ENCODE peak calls at places on chromosomes 7 and 10, in ten cellular contexts. One of them, this sample, is unnamed.

GRCh38 chr7:12786494-12786893 is 99.1 kb downstream of the ARL4A start:
- DNase-seq in glutamatergic neuron: no peak
- DNase-seq in epithelial cell of proximal tubule: no peak
- DNase-seq in SJSA1: no peak
- DNase-seq in GM03348: no peak
- DNase-seq in NCI-H2029: no peak
- DNase-seq in heart right ventricle: no peak
- DNase-seq in NCI-H1092: no peak
- DNase-seq in Caki2: no peak
- DNase-seq in iris pigment epithelial cell: no peak
- DNase-seq in this sample: no peak

GRCh38 chr7:15015545-15016314 is 113.2 kb upstream of the DGKB start:
- DNase-seq in GM03348: peak; percentile 64
- DNase-seq in Caki2: peak; percentile 75
- DNase-seq in SJSA1: no peak
- DNase-seq in NCI-H2029: peak; percentile 93
- DNase-seq in iris pigment epithelial cell: peak; percentile 61
- DNase-seq in heart right ventricle: peak; percentile 8
- DNase-seq in glutamatergic neuron: no peak
- DNase-seq in NCI-H1092: peak; percentile 90
- DNase-seq in epithelial cell of proximal tubule: peak; percentile 73
- DNase-seq in this sample: no peak

GRCh38 chr7:36820527-36821170 is 96.4 kb upstream of the AOAH start:
- DNase-seq in glutamatergic neuron: no peak
- DNase-seq in heart right ventricle: no peak
- DNase-seq in iris pigment epithelial cell: peak; percentile 20
- DNase-seq in NCI-H2029: no peak
- DNase-seq in GM03348: no peak
- DNase-seq in Caki2: no peak
- DNase-seq in NCI-H1092: no peak
- DNase-seq in epithelial cell of proximal tubule: peak; percentile 29
- DNase-seq in SJSA1: no peak
- DNase-seq in this sample: no peak

GRCh38 chr7:157412021-157412443 is 75.2 kb downstream of the DNAJB6 start:
- DNase-seq in iris pigment epithelial cell: peak; percentile 91
- DNase-seq in NCI-H1092: no peak
- DNase-seq in Caki2: peak; percentile 21
- DNase-seq in glutamatergic neuron: no peak
- DNase-seq in epithelial cell of proximal tubule: no peak
- DNase-seq in GM03348: peak; percentile 78
- DNase-seq in heart right ventricle: no peak
- DNase-seq in NCI-H2029: no peak
- DNase-seq in SJSA1: peak; percentile 72
- DNase-seq in this sample: peak; percentile 29

GRCh38 chr10:97798958-97799565 is 27.3 kb upstream of the SFRP5 start:
- DNase-seq in NCI-H2029: no peak
- DNase-seq in Caki2: no peak
- DNase-seq in NCI-H1092: no peak
- DNase-seq in GM03348: no peak
- DNase-seq in heart right ventricle: no peak
- DNase-seq in iris pigment epithelial cell: no peak
- DNase-seq in epithelial cell of proximal tubule: no peak
- DNase-seq in glutamatergic neuron: no peak
- DNase-seq in SJSA1: no peak
- DNase-seq in this sample: no peak

GRCh38 chr7:84088669-84089278 is 105.8 kb downstream of the SEMA3A start:
- DNase-seq in heart right ventricle: no peak
- DNase-seq in epithelial cell of proximal tubule: no peak
- DNase-seq in Caki2: no peak
- DNase-seq in NCI-H1092: no peak
- DNase-seq in NCI-H2029: no peak
- DNase-seq in SJSA1: no peak
- DNase-seq in glutamatergic neuron: no peak
- DNase-seq in GM03348: no peak
- DNase-seq in iris pigment epithelial cell: peak; percentile 33
- DNase-seq in this sample: no peak

GRCh38 chr10:119524720-119525070 is 17.8 kb downstream of the RGS10 start:
- DNase-seq in Caki2: no peak
- DNase-seq in SJSA1: no peak
- DNase-seq in NCI-H2029: no peak
- DNase-seq in glutamatergic neuron: no peak
- DNase-seq in epithelial cell of proximal tubule: no peak
- DNase-seq in heart right ventricle: no peak
- DNase-seq in iris pigment epithelial cell: no peak
- DNase-seq in GM03348: no peak
- DNase-seq in NCI-H1092: no peak
- DNase-seq in this sample: no peak

GRCh38 chr7:105016083-105017075 is 2.4 kb downstream of the KMT2E start:
- DNase-seq in epithelial cell of proximal tubule: no peak
- DNase-seq in NCI-H1092: no peak
- DNase-seq in Caki2: no peak
- DNase-seq in GM03348: no peak
- DNase-seq in NCI-H2029: no peak
- DNase-seq in iris pigment epithelial cell: peak; percentile 74
- DNase-seq in glutamatergic neuron: no peak
- DNase-seq in SJSA1: no peak
- DNase-seq in heart right ventricle: no peak
- DNase-seq in this sample: no peak

GRCh38 chr10:7666253-7667023 is at the start of gene ITIH5:
- DNase-seq in NCI-H1092: no peak
- DNase-seq in epithelial cell of proximal tubule: no peak
- DNase-seq in heart right ventricle: peak; percentile 35
- DNase-seq in Caki2: no peak
- DNase-seq in NCI-H2029: no peak
- DNase-seq in SJSA1: no peak
- DNase-seq in iris pigment epithelial cell: no peak
- DNase-seq in glutamatergic neuron: peak; percentile 29
- DNase-seq in GM03348: peak; percentile 26
- DNase-seq in this sample: no peak

GRCh38 chr7:51316666-51317581 is at the start of gene COBL:
- DNase-seq in GM03348: peak; percentile 16
- DNase-seq in heart right ventricle: peak; percentile 36
- DNase-seq in SJSA1: no peak
- DNase-seq in Caki2: no peak
- DNase-seq in iris pigment epithelial cell: no peak
- DNase-seq in epithelial cell of proximal tubule: no peak
- DNase-seq in glutamatergic neuron: peak; percentile 25
- DNase-seq in NCI-H2029: peak; percentile 44
- DNase-seq in NCI-H1092: no peak
- DNase-seq in this sample: no peak

GRCh38 chr7:149883452-149883861 is 9.7 kb downstream of the ATP6V0E2 start:
- DNase-seq in NCI-H1092: peak; percentile 15
- DNase-seq in epithelial cell of proximal tubule: no peak
- DNase-seq in Caki2: peak; percentile 29
- DNase-seq in glutamatergic neuron: peak; percentile 65
- DNase-seq in GM03348: peak; percentile 39
- DNase-seq in heart right ventricle: peak; percentile 55
- DNase-seq in SJSA1: no peak
- DNase-seq in NCI-H2029: peak; percentile 15
- DNase-seq in iris pigment epithelial cell: peak; percentile 44
- DNase-seq in this sample: no peak

GRCh38 chr10:28679941-28680752 is 2.8 kb downstream of the BAMBI start:
- DNase-seq in SJSA1: no peak
- DNase-seq in heart right ventricle: no peak
- DNase-seq in NCI-H2029: no peak
- DNase-seq in iris pigment epithelial cell: peak; percentile 35
- DNase-seq in Caki2: no peak
- DNase-seq in glutamatergic neuron: no peak
- DNase-seq in epithelial cell of proximal tubule: no peak
- DNase-seq in NCI-H1092: no peak
- DNase-seq in GM03348: no peak
- DNase-seq in this sample: no peak

GRCh38 chr10:31935678-31936077 is 7.0 kb upstream of the ARHGAP12 start:
- DNase-seq in iris pigment epithelial cell: no peak
- DNase-seq in NCI-H1092: no peak
- DNase-seq in GM03348: no peak
- DNase-seq in NCI-H2029: no peak
- DNase-seq in Caki2: no peak
- DNase-seq in glutamatergic neuron: no peak
- DNase-seq in SJSA1: no peak
- DNase-seq in heart right ventricle: no peak
- DNase-seq in epithelial cell of proximal tubule: no peak
- DNase-seq in this sample: no peak

GRCh38 chr10:35127289-35127891 is 744 bp downstream of the CREM start:
- DNase-seq in iris pigment epithelial cell: peak; percentile 68
- DNase-seq in NCI-H2029: no peak
- DNase-seq in epithelial cell of proximal tubule: no peak
- DNase-seq in NCI-H1092: no peak
- DNase-seq in GM03348: peak; percentile 77
- DNase-seq in SJSA1: peak; percentile 66
- DNase-seq in Caki2: peak; percentile 58
- DNase-seq in heart right ventricle: peak; percentile 66
- DNase-seq in glutamatergic neuron: peak; percentile 58
- DNase-seq in this sample: peak; percentile 63

GRCh38 chr7:2261611-2262010 is 19.6 kb downstream of the NUDT1 start:
- DNase-seq in NCI-H2029: no peak
- DNase-seq in heart right ventricle: no peak
- DNase-seq in epithelial cell of proximal tubule: no peak
- DNase-seq in glutamatergic neuron: no peak
- DNase-seq in Caki2: no peak
- DNase-seq in GM03348: no peak
- DNase-seq in SJSA1: no peak
- DNase-seq in iris pigment epithelial cell: no peak
- DNase-seq in NCI-H1092: no peak
- DNase-seq in this sample: no peak

This sample was measured in effector memory CD8-positive, alpha-beta T cell.